ENCODE peak calls at places on chromosomes 6 and 20, in nine cellular contexts. U, P, M, I, L, Q, X, N and T are unnamed samples.

GRCh38 chr20:31722388-31723281 is at the start of gene BCL2L1:
- DNase-seq in P (peak), L (peak), I (peak), Q (peak), X (peak), M (peak), U (peak), N (peak), T (peak)

GRCh38 chr6:138044458-138044857 is 62.8 kb downstream of the PERP start:
- DNase-seq in X (no peak), N (no peak), Q (peak), P (no peak), I (no peak), M (no peak), L (no peak), U (no peak), T (no peak)

GRCh38 chr6:148758492-148758891 is 11.7 kb downstream of the UST start:
- DNase-seq in N (no peak), M (peak), U (no peak), Q (no peak), P (no peak), L (peak), I (peak), X (no peak), T (peak)

GRCh38 chr6:30640481-30640880 is 6.5 kb upstream of the C6orf136 start:
- DNase-seq in M (no peak), U (no peak), N (no peak), X (no peak), Q (no peak), L (no peak), I (no peak), P (no peak), T (no peak)

GRCh38 chr20:10557685-10558084 is 116.1 kb downstream of the JAG1 start:
- DNase-seq in X (no peak), N (no peak), I (no peak), Q (peak), P (no peak), U (no peak), L (no peak), M (no peak), T (no peak)

GRCh38 chr20:32536861-32537656 is 48.1 kb downstream of the NOL4L start:
- DNase-seq in Q (no peak), N (peak), P (no peak), X (peak), U (peak), I (no peak), L (peak), M (peak), T (peak)

GRCh38 chr20:7232796-7233195 is 465.3 kb downstream of the BMP2 start:
- DNase-seq in X (no peak), M (no peak), U (no peak), P (no peak), L (no peak), N (no peak), I (no peak), Q (no peak), T (no peak)

GRCh38 chr6:81861281-81861680 is 108.8 kb upstream of the TENT5A start:
- DNase-seq in M (no peak), L (no peak), P (no peak), Q (no peak), I (no peak), N (no peak), U (no peak), X (no peak), T (no peak)

GRCh38 chr6:51292659-51293058 is 474.0 kb downstream of the TFAP2B start:
- DNase-seq in X (no peak), M (no peak), N (no peak), P (no peak), Q (no peak), U (no peak), I (no peak), L (no peak), T (no peak)